ENCODE peak calls at places on chromosomes 7 and 10, in nine cellular contexts. D is dermis blood vessel endothelial cell; S is hippocampal formation; V is putamen; K is cardiac fibroblast; I is germinal center; Z is cerebellum; J is stimulated activated CD4-positive, alpha-beta T cell treated with anti-CD3 and anti-CD28 coated beads, Interleukin-2, amount 100 ng/mL, for 4 hours; W is H7. A is an unnamed sample.

GRCh38 chr7:45229130-45229920 is 71.7 kb downstream of the RAMP3 start:
- DNase-seq in D (no peak), S (no peak), V (no peak), K (no peak), I (no peak), Z (no peak), J (no peak), W (no peak), A (no peak)

GRCh38 chr7:112112822-112113255 is 93.4 kb downstream of the DOCK4 start:
- DNase-seq in D (peak; percentile 63), S (peak; percentile 50), V (peak; percentile 88), K (peak; percentile 82), I (no peak), Z (peak; percentile 20), J (no peak), W (no peak), A (no peak)

GRCh38 chr7:27163776-27164380 is 1.5 kb downstream of the HOXA9 start:
- DNase-seq in D (no peak), S (no peak), V (no peak), K (no peak), I (no peak), Z (no peak), J (no peak), W (no peak), A (no peak)

GRCh38 chr7:26212921-26213718 is 11.6 kb downstream of the CBX3 start:
- DNase-seq in D (no peak), S (no peak), V (no peak), K (no peak), I (no peak), Z (no peak), J (no peak), W (no peak), A (no peak)

GRCh38 chr7:105036217-105037168 is 22.5 kb downstream of the KMT2E start:
- DNase-seq in D (no peak), S (no peak), V (no peak), K (no peak), I (no peak), Z (no peak), J (no peak), W (no peak), A (no peak)

GRCh38 chr7:158824028-158824427 is 5.3 kb downstream of the ESYT2 start:
- DNase-seq in D (no peak), S (no peak), V (no peak), K (no peak), I (no peak), Z (no peak), J (no peak), W (no peak), A (peak; percentile 32)

GRCh38 chr10:117096559-117097201 is 41.4 kb downstream of the VAX1 start:
- DNase-seq in D (no peak), S (peak; percentile 16), V (peak; percentile 33), K (no peak), I (no peak), Z (no peak), J (no peak), W (peak; percentile 55), A (no peak)

GRCh38 chr7:129394982-129395906 is 39.0 kb upstream of the STRIP2 start:
- DNase-seq in D (no peak), S (no peak), V (no peak), K (no peak), I (no peak), Z (no peak), J (no peak), W (no peak), A (no peak)

GRCh38 chr7:127718325-127718724 is 66.3 kb downstream of the SND1 start:
- DNase-seq in D (no peak), S (no peak), V (peak; percentile 39), K (no peak), I (no peak), Z (peak; percentile 34), J (no peak), W (no peak), A (no peak)

GRCh38 chr7:88219781-88220747 is at the start of gene SRI:
- DNase-seq in D (peak; percentile 91), S (peak; percentile 86), V (peak; percentile 88), K (peak; percentile 92), I (peak; percentile 92), Z (peak; percentile 86), J (peak; percentile 85), W (peak; percentile 93), A (peak; percentile 88)

GRCh38 chr7:75604408-75604807 is 112.3 kb downstream of the SPDYE5 start:
- DNase-seq in D (no peak), S (no peak), V (no peak), K (no peak), I (no peak), Z (no peak), J (no peak), W (no peak), A (no peak)

GRCh38 chr10:95909591-95909990 is 1.8 kb downstream of the CC2D2B start:
- DNase-seq in D (no peak), S (no peak), V (no peak), K (no peak), I (no peak), Z (no peak), J (no peak), W (no peak), A (no peak)

GRCh38 chr7:27300401-27300800 is 57.8 kb downstream of the EVX1 start:
- DNase-seq in D (peak; percentile 2), S (no peak), V (no peak), K (no peak), I (no peak), Z (no peak), J (no peak), W (no peak), A (no peak)

GRCh38 chr10:80170026-80170425 is 35.3 kb downstream of the ANXA11 start:
- DNase-seq in D (no peak), S (no peak), V (no peak), K (no peak), I (no peak), Z (no peak), J (no peak), W (no peak), A (no peak)

GRCh38 chr10:132418520-132419416 is 21.8 kb downstream of the PWWP2B start:
- DNase-seq in D (no peak), S (no peak), V (no peak), K (no peak), I (no peak), Z (no peak), J (no peak), W (peak; percentile 96), A (no peak)

GRCh38 chr7:157565981-157566630 is 229.3 kb downstream of the DNAJB6 start:
- DNase-seq in D (no peak), S (no peak), V (no peak), K (no peak), I (no peak), Z (no peak), J (no peak), W (no peak), A (no peak)

GRCh38 chr10:44830022-44830421 is 81.1 kb upstream of the TMEM72 start:
- DNase-seq in D (no peak), S (no peak), V (no peak), K (peak; percentile 29), I (no peak), Z (no peak), J (no peak), W (no peak), A (no peak)

GRCh38 chr10:26903818-26904217 is 43.1 kb upstream of the ABI1 start:
- DNase-seq in D (no peak), S (no peak), V (no peak), K (no peak), I (no peak), Z (no peak), J (no peak), W (no peak), A (no peak)

GRCh38 chr7:146956853-146957252 is 840.3 kb downstream of the CNTNAP2 start:
- DNase-seq in D (no peak), S (no peak), V (no peak), K (no peak), I (no peak), Z (no peak), J (no peak), W (no peak), A (no peak)

GRCh38 chr7:42207420-42207819 is 29.6 kb downstream of the GLI3 start:
- DNase-seq in D (no peak), S (no peak), V (no peak), K (no peak), I (no peak), Z (no peak), J (no peak), W (no peak), A (no peak)

A was measured in activated T-cell treated with anti-CD3 and anti-CD28 coated beads for 4 hours.